ENCODE peak calls at places on chromosomes 4 and X, in ten cellular contexts. W, P, J, F, U, G, X, V, C and Y are unnamed samples.

GRCh38 chr4:167775374-167775773 is 317.0 kb upstream of the ANXA10 start:
- DNase-seq in F (no peak), G (no peak), X (no peak), U (no peak), W (no peak), J (no peak), C (no peak), P (no peak), V (no peak), Y (no peak)

GRCh38 chrX:70970482-70970999 is 39.6 kb upstream of the SLC7A3 start:
- DNase-seq in V (no peak), F (peak; percentile 41), W (no peak), X (peak; percentile 7), C (peak; percentile 42), P (peak; percentile 25), U (no peak), G (no peak), J (peak; percentile 12), Y (peak; percentile 89)

GRCh38 chr4:159366966-159367365 is 264.1 kb downstream of the RAPGEF2 start:
- DNase-seq in G (no peak), X (no peak), P (no peak), F (no peak), C (no peak), V (no peak), J (peak; percentile 29), U (no peak), W (no peak), Y (no peak)

GRCh38 chr4:2924765-2925301 is 38.4 kb downstream of the NOP14 start:
- DNase-seq in U (no peak), J (no peak), P (no peak), G (peak; percentile 17), F (no peak), C (no peak), W (no peak), X (no peak), V (no peak), Y (no peak)

GRCh38 chr4:157045507-157046127 is 30.3 kb upstream of the GLRB start:
- DNase-seq in G (no peak), P (peak; percentile 76), C (peak; percentile 72), W (no peak), F (peak; percentile 86), J (peak; percentile 75), X (peak; percentile 46), U (peak; percentile 39), V (no peak), Y (peak; percentile 53)

GRCh38 chr4:17448689-17449088 is 63.2 kb downstream of the QDPR start:
- DNase-seq in C (no peak), X (no peak), P (no peak), W (no peak), V (no peak), U (peak; percentile 50), G (no peak), F (peak; percentile 72), J (peak; percentile 48), Y (no peak)

GRCh38 chr4:40924096-40924792 is 174.5 kb downstream of the NSUN7 start:
- DNase-seq in X (peak; percentile 75), W (peak; percentile 41), G (peak; percentile 78), U (no peak), J (peak; percentile 57), F (peak; percentile 68), C (peak; percentile 75), P (peak; percentile 49), V (peak; percentile 14), Y (peak; percentile 54)

GRCh38 chrX:49209434-49210251 is 9.7 kb upstream of the SYP start:
- DNase-seq in C (peak; percentile 73), U (no peak), G (no peak), P (no peak), V (no peak), W (no peak), J (no peak), F (no peak), X (no peak), Y (no peak)

GRCh38 chrX:124127496-124127895 is 166.0 kb downstream of the STAG2 start:
- DNase-seq in X (no peak), V (no peak), F (no peak), G (no peak), C (no peak), P (no peak), J (no peak), U (no peak), W (no peak), Y (no peak)

GRCh38 chr4:7805533-7806079 is 134.1 kb downstream of the AFAP1 start:
- DNase-seq in V (no peak), C (peak; percentile 68), J (peak; percentile 98), F (peak; percentile 98), P (peak; percentile 92), X (peak; percentile 17), W (no peak), G (peak; percentile 84), U (no peak), Y (no peak)